ENCODE peak calls at places on chromosomes 13 and 19, in four cellular contexts. One of them, this sample, is unnamed.

GRCh38 chr13:66040506-66040905 is 1189.6 kb downstream of the PCDH9 start:
- DNase-seq in breast epithelium: no peak
- DNase-seq in hepatocyte: no peak
- DNase-seq in PC-9: no peak
- DNase-seq in this sample: no peak

GRCh38 chr19:37218592-37218935 is 550 bp downstream of the ZNF383 start:
- DNase-seq in breast epithelium: no peak
- DNase-seq in hepatocyte: no peak
- DNase-seq in PC-9: no peak
- DNase-seq in this sample: no peak

GRCh38 chr19:49954092-49954825 is 6.7 kb downstream of the SIGLEC11 start:
- DNase-seq in breast epithelium: peak; percentile 43
- DNase-seq in PC-9: peak; percentile 81
- DNase-seq in hepatocyte: no peak
- DNase-seq in this sample: no peak

GRCh38 chr13:112887557-112887991 is 81.4 kb upstream of the MCF2L start:
- DNase-seq in breast epithelium: no peak
- DNase-seq in PC-9: no peak
- DNase-seq in hepatocyte: no peak
- DNase-seq in this sample: no peak

GRCh38 chr13:75635621-75636338 is at the start of gene LMO7:
- DNase-seq in hepatocyte: peak; percentile 67
- DNase-seq in PC-9: peak; percentile 37
- DNase-seq in breast epithelium: peak; percentile 57
- DNase-seq in this sample: peak; percentile 61

GRCh38 chr13:20411638-20412342 is 113.9 kb downstream of the CRYL1 start:
- DNase-seq in breast epithelium: peak; percentile 10
- DNase-seq in hepatocyte: no peak
- DNase-seq in PC-9: no peak
- DNase-seq in this sample: no peak

GRCh38 chr19:21439372-21439771 is 42.4 kb downstream of the ZNF493 start:
- DNase-seq in PC-9: peak; percentile 95
- DNase-seq in breast epithelium: no peak
- DNase-seq in hepatocyte: peak; percentile 19
- DNase-seq in this sample: no peak

GRCh38 chr19:37572203-37572602 is 22.4 kb downstream of the ZNF571 start:
- DNase-seq in breast epithelium: no peak
- DNase-seq in hepatocyte: no peak
- DNase-seq in PC-9: no peak
- DNase-seq in this sample: no peak

GRCh38 chr13:52097197-52097596 is 31.7 kb downstream of the NEK5 start:
- DNase-seq in hepatocyte: no peak
- DNase-seq in PC-9: no peak
- DNase-seq in breast epithelium: no peak
- DNase-seq in this sample: no peak

GRCh38 chr13:109180905-109181425 is 551.6 kb downstream of the MYO16 start:
- DNase-seq in hepatocyte: peak; percentile 38
- DNase-seq in PC-9: peak; percentile 57
- DNase-seq in breast epithelium: no peak
- DNase-seq in this sample: no peak

GRCh38 chr19:1264801-1265610 is 4.1 kb upstream of the CIRBP start:
- DNase-seq in PC-9: peak; percentile 83
- DNase-seq in hepatocyte: peak; percentile 92
- DNase-seq in breast epithelium: peak; percentile 78
- DNase-seq in this sample: peak; percentile 77

GRCh38 chr19:2186071-2186846 is 22.5 kb downstream of the DOT1L start:
- DNase-seq in hepatocyte: peak; percentile 85
- DNase-seq in PC-9: no peak
- DNase-seq in breast epithelium: peak; percentile 63
- DNase-seq in this sample: peak; percentile 85

GRCh38 chr19:3098515-3099346 is 4.6 kb downstream of the GNA11 start:
- DNase-seq in hepatocyte: no peak
- DNase-seq in breast epithelium: no peak
- DNase-seq in PC-9: no peak
- DNase-seq in this sample: peak; percentile 85

GRCh38 chr19:19650331-19650730 is 6.9 kb upstream of the GMIP start:
- DNase-seq in breast epithelium: no peak
- DNase-seq in hepatocyte: no peak
- DNase-seq in PC-9: no peak
- DNase-seq in this sample: no peak

GRCh38 chr19:19651076-19651475 is 7.6 kb upstream of the GMIP start:
- DNase-seq in PC-9: no peak
- DNase-seq in hepatocyte: peak; percentile 4
- DNase-seq in breast epithelium: no peak
- DNase-seq in this sample: peak; percentile 64

GRCh38 chr19:19647037-19647835 is 3.8 kb upstream of the GMIP start:
- DNase-seq in hepatocyte: no peak
- DNase-seq in breast epithelium: no peak
- DNase-seq in PC-9: no peak
- DNase-seq in this sample: no peak

GRCh38 chr19:19649580-19649995 is 6.1 kb upstream of the GMIP start:
- DNase-seq in breast epithelium: no peak
- DNase-seq in PC-9: no peak
- DNase-seq in hepatocyte: peak; percentile 3
- DNase-seq in this sample: no peak

GRCh38 chr19:19649159-19649558 is 5.7 kb upstream of the GMIP start:
- DNase-seq in PC-9: no peak
- DNase-seq in breast epithelium: no peak
- DNase-seq in hepatocyte: no peak
- DNase-seq in this sample: no peak
- TF ChIP-seq CTCF in PC-9: no peak
- TF ChIP-seq CTCF in breast epithelium: no peak
- TF ChIP-seq CTCF in hepatocyte: no peak
- TF ChIP-seq CTCF in this sample: no peak

DNA sequence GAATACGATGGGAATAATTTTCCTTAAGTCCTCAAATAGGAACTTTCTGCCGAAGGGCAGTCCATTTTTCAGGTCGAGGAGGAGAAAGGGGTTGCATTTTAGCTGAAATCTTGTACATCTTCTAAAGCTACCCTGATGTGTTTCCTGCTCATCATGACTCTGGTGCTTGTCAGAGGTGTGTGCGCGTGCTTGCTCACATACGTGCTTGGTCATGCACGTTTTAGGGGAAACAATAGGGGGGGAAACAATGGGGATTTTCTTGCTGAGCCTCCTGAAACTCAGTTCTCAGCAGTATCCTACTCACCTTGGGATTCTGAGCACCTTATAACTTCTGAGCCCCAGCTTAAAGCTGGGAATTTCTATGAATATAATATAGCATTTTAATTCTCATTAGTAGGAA is 44.7 kb downstream of the TM9SF2 start:
- DNase-seq in breast epithelium: no peak
- DNase-seq in PC-9: no peak
- DNase-seq in hepatocyte: no peak
- DNase-seq in this sample: no peak
- H3K36me3 ChIP-seq in breast epithelium: no peaks in the 10 kb centered on the region
- H3K36me3 ChIP-seq in PC-9: peaks cover 72% of the 10 kb centered on the region
- H3K36me3 ChIP-seq in hepatocyte: no peaks in the 10 kb centered on the region
- H3K36me3 ChIP-seq in this sample: peaks cover 99% of the 10 kb centered on the region

DNA sequence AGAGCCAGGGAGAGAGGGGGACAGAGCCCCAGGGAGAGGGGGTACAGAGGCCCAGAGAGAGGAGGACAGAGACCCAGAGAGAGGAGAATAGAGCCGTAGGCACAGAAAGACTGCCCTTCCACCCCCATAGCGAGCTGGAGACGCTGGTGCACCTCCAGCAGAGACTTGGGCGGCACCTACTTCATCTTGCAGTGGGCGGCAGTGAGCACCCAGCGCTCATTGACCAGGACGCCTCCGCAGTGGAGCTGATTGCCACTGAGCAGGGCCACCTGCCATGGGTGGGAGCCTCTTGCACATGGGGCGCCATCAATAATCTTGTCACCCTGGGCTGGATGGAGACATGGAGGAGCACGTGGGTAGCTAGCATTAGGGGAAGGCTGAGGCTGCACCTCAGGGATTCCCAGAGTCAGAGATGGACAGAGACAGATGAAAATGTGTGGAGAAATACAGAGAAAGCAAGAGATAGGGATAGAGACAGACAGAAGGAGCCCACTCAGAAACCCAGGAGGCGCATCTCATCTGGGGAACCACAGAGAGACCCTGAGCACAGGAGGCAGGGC is 2.0 kb downstream of the KLK7 start:
- DNase-seq in PC-9: no peak
- DNase-seq in breast epithelium: no peak
- DNase-seq in hepatocyte: no peak
- DNase-seq in this sample: no peak
- H3K27me3 ChIP-seq in PC-9: no peaks in the 10 kb centered on the region
- H3K27me3 ChIP-seq in breast epithelium: no peaks in the 10 kb centered on the region
- H3K27me3 ChIP-seq in hepatocyte: peaks cover 22% of the 10 kb centered on the region
- H3K27me3 ChIP-seq in this sample: peaks cover 34% of the 10 kb centered on the region

GRCh38 chr13:95140502-95140901 is 160.7 kb downstream of the ABCC4 start:
- DNase-seq in breast epithelium: no peak
- DNase-seq in hepatocyte: no peak
- DNase-seq in PC-9: no peak
- DNase-seq in this sample: no peak
- TF ChIP-seq CTCF in breast epithelium: no peak
- TF ChIP-seq CTCF in hepatocyte: no peak
- TF ChIP-seq CTCF in PC-9: no peak
- TF ChIP-seq CTCF in this sample: no peak

GRCh38 chr13:67568205-67568604 is 338.1 kb upstream of the PCDH9 start:
- DNase-seq in hepatocyte: no peak
- DNase-seq in breast epithelium: no peak
- DNase-seq in PC-9: no peak
- DNase-seq in this sample: no peak
- H3K36me3 ChIP-seq in hepatocyte: no peaks in the 10 kb centered on the region
- H3K36me3 ChIP-seq in breast epithelium: no peaks in the 10 kb centered on the region
- H3K36me3 ChIP-seq in PC-9: no peaks in the 10 kb centered on the region
- H3K36me3 ChIP-seq in this sample: no peaks in the 10 kb centered on the region